ENCODE peak calls at places on chromosome X, in seven cellular contexts. One of them, this sample, is unnamed.

GRCh38 chrX:68824565-68825125 is 4.2 kb upstream of the EFNB1 start:
- DNase-seq in adrenal gland: no peak
- DNase-seq in endodermal cell: no peak
- DNase-seq in HL-60: no peak
- DNase-seq in cardiac fibroblast: no peak
- DNase-seq in BE2C: no peak
- DNase-seq in glutamatergic neuron: no peak
- DNase-seq in this sample: no peak

GRCh38 chrX:130343411-130343810 is 3.7 kb downstream of the SLC25A14 start:
- DNase-seq in adrenal gland: no peak
- DNase-seq in endodermal cell: no peak
- DNase-seq in HL-60: no peak
- DNase-seq in cardiac fibroblast: peak
- DNase-seq in BE2C: no peak
- DNase-seq in glutamatergic neuron: no peak
- DNase-seq in this sample: no peak

GRCh38 chrX:120536056-120536455 is 24.7 kb downstream of the CUL4B start:
- DNase-seq in adrenal gland: no peak
- DNase-seq in endodermal cell: no peak
- DNase-seq in HL-60: peak
- DNase-seq in cardiac fibroblast: no peak
- DNase-seq in BE2C: no peak
- DNase-seq in glutamatergic neuron: no peak
- DNase-seq in this sample: no peak

GRCh38 chrX:37672563-37672962 is 13.0 kb upstream of the XK start:
- DNase-seq in adrenal gland: no peak
- DNase-seq in endodermal cell: no peak
- DNase-seq in HL-60: no peak
- DNase-seq in cardiac fibroblast: no peak
- DNase-seq in BE2C: no peak
- DNase-seq in glutamatergic neuron: no peak
- DNase-seq in this sample: no peak

GRCh38 chrX:96314974-96315373 is 369.7 kb upstream of the DIAPH2 start:
- DNase-seq in adrenal gland: no peak
- DNase-seq in endodermal cell: no peak
- DNase-seq in HL-60: no peak
- DNase-seq in cardiac fibroblast: peak
- DNase-seq in BE2C: no peak
- DNase-seq in glutamatergic neuron: no peak
- DNase-seq in this sample: no peak

GRCh38 chrX:4844376-4844775 is 1130.9 kb upstream of the PRKX start:
- DNase-seq in adrenal gland: no peak
- DNase-seq in endodermal cell: no peak
- DNase-seq in HL-60: no peak
- DNase-seq in cardiac fibroblast: no peak
- DNase-seq in BE2C: no peak
- DNase-seq in glutamatergic neuron: no peak
- DNase-seq in this sample: no peak

GRCh38 chrX:31590581-31591113 is 518.8 kb upstream of the FTHL17 start:
- DNase-seq in adrenal gland: no peak
- DNase-seq in endodermal cell: no peak
- DNase-seq in HL-60: no peak
- DNase-seq in cardiac fibroblast: peak
- DNase-seq in BE2C: no peak
- DNase-seq in glutamatergic neuron: no peak
- DNase-seq in this sample: no peak

GRCh38 chrX:144612076-144612475 is 635.2 kb upstream of the SPANXN1 start:
- DNase-seq in adrenal gland: no peak
- DNase-seq in endodermal cell: no peak
- DNase-seq in HL-60: no peak
- DNase-seq in cardiac fibroblast: no peak
- DNase-seq in BE2C: no peak
- DNase-seq in glutamatergic neuron: no peak
- DNase-seq in this sample: no peak

GRCh38 chrX:40546870-40547269 is 33.9 kb upstream of the ATP6AP2 start:
- DNase-seq in adrenal gland: no peak
- DNase-seq in endodermal cell: no peak
- DNase-seq in HL-60: no peak
- DNase-seq in cardiac fibroblast: no peak
- DNase-seq in BE2C: no peak
- DNase-seq in glutamatergic neuron: no peak
- DNase-seq in this sample: no peak

GRCh38 chrX:143095841-143096240 is 70.1 kb downstream of the SPANXN4 start:
- DNase-seq in adrenal gland: no peak
- DNase-seq in endodermal cell: no peak
- DNase-seq in HL-60: no peak
- DNase-seq in cardiac fibroblast: no peak
- DNase-seq in BE2C: no peak
- DNase-seq in glutamatergic neuron: no peak
- DNase-seq in this sample: no peak

GRCh38 chrX:41559662-41560061 is 112.5 kb downstream of the NYX start:
- DNase-seq in adrenal gland: no peak
- DNase-seq in endodermal cell: no peak
- DNase-seq in HL-60: peak
- DNase-seq in cardiac fibroblast: peak
- DNase-seq in BE2C: no peak
- DNase-seq in glutamatergic neuron: no peak
- DNase-seq in this sample: no peak

GRCh38 chrX:44975666-44976263 is 102.8 kb downstream of the KDM6A start:
- DNase-seq in adrenal gland: no peak
- DNase-seq in endodermal cell: no peak
- DNase-seq in HL-60: no peak
- DNase-seq in cardiac fibroblast: no peak
- DNase-seq in BE2C: no peak
- DNase-seq in glutamatergic neuron: no peak
- DNase-seq in this sample: no peak

GRCh38 chrX:142637206-142637605 is 388.5 kb upstream of the SPANXN4 start:
- DNase-seq in adrenal gland: no peak
- DNase-seq in endodermal cell: no peak
- DNase-seq in HL-60: no peak
- DNase-seq in cardiac fibroblast: no peak
- DNase-seq in BE2C: no peak
- DNase-seq in glutamatergic neuron: no peak
- DNase-seq in this sample: no peak

GRCh38 chrX:139787601-139788000 is 79.6 kb upstream of the MCF2 start:
- DNase-seq in adrenal gland: no peak
- DNase-seq in endodermal cell: no peak
- DNase-seq in HL-60: no peak
- DNase-seq in cardiac fibroblast: no peak
- DNase-seq in BE2C: no peak
- DNase-seq in glutamatergic neuron: no peak
- DNase-seq in this sample: no peak

GRCh38 chrX:50072110-50072509 is 128.7 kb downstream of the AKAP4 start:
- DNase-seq in adrenal gland: no peak
- DNase-seq in endodermal cell: no peak
- DNase-seq in HL-60: no peak
- DNase-seq in cardiac fibroblast: no peak
- DNase-seq in BE2C: no peak
- DNase-seq in glutamatergic neuron: no peak
- DNase-seq in this sample: no peak

GRCh38 chrX:40570346-40571093 is 10.2 kb upstream of the ATP6AP2 start:
- DNase-seq in adrenal gland: no peak
- DNase-seq in endodermal cell: peak
- DNase-seq in HL-60: peak
- DNase-seq in cardiac fibroblast: no peak
- DNase-seq in BE2C: no peak
- DNase-seq in glutamatergic neuron: no peak
- DNase-seq in this sample: no peak

GRCh38 chrX:69060631-69061408 is 104.4 kb downstream of the PJA1 start:
- DNase-seq in adrenal gland: peak
- DNase-seq in endodermal cell: peak
- DNase-seq in HL-60: no peak
- DNase-seq in cardiac fibroblast: peak
- DNase-seq in BE2C: no peak
- DNase-seq in glutamatergic neuron: no peak
- DNase-seq in this sample: peak

GRCh38 chrX:46561931-46562721 is 11.4 kb upstream of the CHST7 start:
- DNase-seq in adrenal gland: no peak
- DNase-seq in endodermal cell: no peak
- DNase-seq in HL-60: peak
- DNase-seq in cardiac fibroblast: no peak
- DNase-seq in BE2C: no peak
- DNase-seq in glutamatergic neuron: no peak
- DNase-seq in this sample: no peak

GRCh38 chrX:1535241-1536041 is 1.5 kb downstream of the P2RY8 start:
- DNase-seq in adrenal gland: peak
- DNase-seq in endodermal cell: no peak
- DNase-seq in HL-60: peak
- DNase-seq in cardiac fibroblast: no peak
- DNase-seq in BE2C: no peak
- DNase-seq in glutamatergic neuron: no peak
- DNase-seq in this sample: no peak

GRCh38 chrX:70422886-70423336 is at the start of gene GDPD2:
- DNase-seq in adrenal gland: no peak
- DNase-seq in endodermal cell: peak
- DNase-seq in HL-60: peak
- DNase-seq in cardiac fibroblast: peak
- DNase-seq in BE2C: no peak
- DNase-seq in glutamatergic neuron: no peak
- DNase-seq in this sample: no peak
- TF ChIP-seq CTCF in adrenal gland: no peak
- TF ChIP-seq CTCF in endodermal cell: peak
- TF ChIP-seq CTCF in HL-60: no peak
- TF ChIP-seq CTCF in cardiac fibroblast: no peak
- TF ChIP-seq CTCF in BE2C: no peak
- TF ChIP-seq CTCF in glutamatergic neuron: no peak
- TF ChIP-seq CTCF in this sample: no peak

GRCh38 chrX:136209016-136209738 is 42.0 kb downstream of the MAP7D3 start:
- DNase-seq in adrenal gland: peak
- DNase-seq in endodermal cell: peak
- DNase-seq in HL-60: peak
- DNase-seq in cardiac fibroblast: peak
- DNase-seq in BE2C: peak
- DNase-seq in glutamatergic neuron: peak
- DNase-seq in this sample: no peak
- TF ChIP-seq CTCF in adrenal gland: peak
- TF ChIP-seq CTCF in endodermal cell: peak
- TF ChIP-seq CTCF in HL-60: no peak
- TF ChIP-seq CTCF in cardiac fibroblast: peak
- TF ChIP-seq CTCF in BE2C: peak
- TF ChIP-seq CTCF in glutamatergic neuron: peak
- TF ChIP-seq CTCF in this sample: peak

GRCh38 chrX:83771664-83772063 is 89.3 kb upstream of the CYLC1 start:
- DNase-seq in adrenal gland: no peak
- DNase-seq in endodermal cell: peak
- DNase-seq in HL-60: peak
- DNase-seq in cardiac fibroblast: no peak
- DNase-seq in BE2C: no peak
- DNase-seq in glutamatergic neuron: no peak
- DNase-seq in this sample: no peak
- TF ChIP-seq CTCF in adrenal gland: no peak
- TF ChIP-seq CTCF in endodermal cell: peak
- TF ChIP-seq CTCF in HL-60: peak
- TF ChIP-seq CTCF in cardiac fibroblast: no peak
- TF ChIP-seq CTCF in BE2C: peak
- TF ChIP-seq CTCF in glutamatergic neuron: no peak
- TF ChIP-seq CTCF in this sample: no peak

GRCh38 chrX:16664059-16664458 is 14.1 kb downstream of the S100G start:
- DNase-seq in adrenal gland: no peak
- DNase-seq in endodermal cell: no peak
- DNase-seq in HL-60: no peak
- DNase-seq in cardiac fibroblast: peak
- DNase-seq in BE2C: no peak
- DNase-seq in glutamatergic neuron: no peak
- DNase-seq in this sample: no peak
- TF ChIP-seq CTCF in adrenal gland: no peak
- TF ChIP-seq CTCF in endodermal cell: no peak
- TF ChIP-seq CTCF in HL-60: no peak
- TF ChIP-seq CTCF in cardiac fibroblast: peak
- TF ChIP-seq CTCF in BE2C: no peak
- TF ChIP-seq CTCF in glutamatergic neuron: no peak
- TF ChIP-seq CTCF in this sample: no peak

GRCh38 chrX:124229374-124229773 is 103.1 kb upstream of the TEX13D start:
- DNase-seq in adrenal gland: no peak
- DNase-seq in endodermal cell: peak
- DNase-seq in HL-60: no peak
- DNase-seq in cardiac fibroblast: no peak
- DNase-seq in BE2C: no peak
- DNase-seq in glutamatergic neuron: no peak
- DNase-seq in this sample: no peak

GRCh38 chrX:124228849-124229248 is 103.6 kb upstream of the TEX13D start:
- DNase-seq in adrenal gland: no peak
- DNase-seq in endodermal cell: no peak
- DNase-seq in HL-60: no peak
- DNase-seq in cardiac fibroblast: no peak
- DNase-seq in BE2C: no peak
- DNase-seq in glutamatergic neuron: no peak
- DNase-seq in this sample: no peak

GRCh38 chrX:124217289-124218251 is 114.9 kb upstream of the TEX13D start:
- DNase-seq in adrenal gland: no peak
- DNase-seq in endodermal cell: peak
- DNase-seq in HL-60: peak
- DNase-seq in cardiac fibroblast: peak
- DNase-seq in BE2C: no peak
- DNase-seq in glutamatergic neuron: no peak
- DNase-seq in this sample: no peak

GRCh38 chrX:124226129-124226528 is 106.3 kb upstream of the TEX13D start:
- DNase-seq in adrenal gland: no peak
- DNase-seq in endodermal cell: no peak
- DNase-seq in HL-60: no peak
- DNase-seq in cardiac fibroblast: no peak
- DNase-seq in BE2C: no peak
- DNase-seq in glutamatergic neuron: no peak
- DNase-seq in this sample: no peak

DNA sequence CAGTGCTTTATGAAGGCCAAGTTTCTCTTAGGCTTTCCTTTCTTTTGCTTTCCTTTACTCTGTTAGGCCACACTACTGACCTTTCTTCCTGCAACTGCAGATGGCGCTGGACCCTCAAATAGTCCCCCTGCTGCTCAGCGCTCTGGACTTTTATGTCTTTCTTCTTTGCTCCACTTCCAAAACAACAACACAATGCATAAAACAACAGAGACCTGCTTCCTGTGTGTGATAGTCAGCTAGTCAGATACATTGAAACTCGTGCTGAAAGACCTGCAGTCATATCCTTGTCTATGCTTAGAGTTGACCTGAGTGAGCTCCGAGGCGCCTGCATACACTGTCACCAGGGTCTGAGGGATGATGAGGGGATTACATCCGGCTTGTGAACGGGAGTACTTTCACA is 108.9 kb upstream of the TEX13D start:
- DNase-seq in adrenal gland: no peak
- DNase-seq in endodermal cell: peak
- DNase-seq in HL-60: no peak
- DNase-seq in cardiac fibroblast: no peak
- DNase-seq in BE2C: no peak
- DNase-seq in glutamatergic neuron: peak
- DNase-seq in this sample: no peak
- TF ChIP-seq CTCF in adrenal gland: no peak
- TF ChIP-seq CTCF in endodermal cell: peak
- TF ChIP-seq CTCF in HL-60: no peak
- TF ChIP-seq CTCF in cardiac fibroblast: no peak
- TF ChIP-seq CTCF in BE2C: no peak
- TF ChIP-seq CTCF in glutamatergic neuron: no peak
- TF ChIP-seq CTCF in this sample: no peak

DNA sequence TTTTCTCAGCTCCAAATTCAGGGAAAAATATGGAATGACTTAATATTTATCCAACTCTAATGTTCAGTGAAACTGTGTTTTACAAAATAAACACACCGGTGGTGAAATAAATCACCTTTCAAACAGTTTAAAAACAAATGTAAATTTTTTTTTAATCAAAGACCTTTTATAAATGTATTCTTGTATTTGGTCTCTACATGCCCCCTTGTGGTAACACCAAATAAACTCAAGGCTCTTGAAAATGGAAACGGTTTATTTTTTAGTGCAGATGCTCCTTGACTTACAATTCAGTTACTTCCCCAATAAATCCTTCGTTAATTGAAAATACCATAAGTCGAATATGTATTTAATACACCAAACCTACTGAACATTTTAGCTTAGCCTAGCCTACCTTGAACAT is 45.9 kb upstream of the ITM2A start:
- DNase-seq in adrenal gland: no peak
- DNase-seq in endodermal cell: no peak
- DNase-seq in HL-60: peak
- DNase-seq in cardiac fibroblast: peak
- DNase-seq in BE2C: no peak
- DNase-seq in glutamatergic neuron: no peak
- DNase-seq in this sample: no peak
- TF ChIP-seq CTCF in adrenal gland: no peak
- TF ChIP-seq CTCF in endodermal cell: peak
- TF ChIP-seq CTCF in HL-60: no peak
- TF ChIP-seq CTCF in cardiac fibroblast: no peak
- TF ChIP-seq CTCF in BE2C: peak
- TF ChIP-seq CTCF in glutamatergic neuron: peak
- TF ChIP-seq CTCF in this sample: no peak